ENCODE peak calls at places on chromosome 17, in six cellular contexts. X, T, C, Q, R and I are unnamed samples.

GRCh38 chr17:21475555-21475954 is 99.4 kb downstream of the KCNJ12 start:
- DNase-seq in R (no peak), X (no peak), C (no peak), Q (peak; percentile 25), T (no peak), I (no peak)

GRCh38 chr17:56098746-56099145 is 54.5 kb upstream of the ANKFN1 start:
- DNase-seq in X (no peak), C (no peak), T (no peak), Q (no peak), R (no peak), I (no peak)

GRCh38 chr17:61414141-61414935 is 14.7 kb downstream of the TBX2 start:
- DNase-seq in C (no peak), T (peak; percentile 32), Q (no peak), R (peak; percentile 38), X (peak; percentile 8), I (peak; percentile 49)

GRCh38 chr17:64736804-64737492 is 74.8 kb upstream of the SMURF2 start:
- DNase-seq in C (peak; percentile 37), R (no peak), X (no peak), Q (peak; percentile 76), T (no peak), I (peak; percentile 85)

GRCh38 chr17:42456223-42457106 is 2.2 kb upstream of the ATP6V0A1 start:
- DNase-seq in C (peak; percentile 48), Q (no peak), T (no peak), R (no peak), X (no peak), I (peak; percentile 90)

GRCh38 chr17:36673068-36673467 is 71.7 kb downstream of the MRM1 start:
- DNase-seq in T (no peak), C (no peak), R (no peak), Q (no peak), X (no peak), I (no peak)

GRCh38 chr17:79711715-79712305 is 18.9 kb upstream of the ENPP7 start:
- DNase-seq in T (no peak), C (no peak), R (no peak), Q (no peak), X (no peak), I (no peak)

GRCh38 chr17:3691539-3692166 is 4.3 kb downstream of the P2RX5 start:
- DNase-seq in Q (no peak), T (no peak), C (no peak), X (no peak), R (no peak), I (no peak)

GRCh38 chr17:82675476-82676245 is 22.8 kb downstream of the RAB40B start:
- DNase-seq in Q (no peak), R (no peak), C (no peak), T (no peak), X (no peak), I (no peak)

GRCh38 chr17:17987187-17987896 is 14.7 kb downstream of the DRC3 start:
- DNase-seq in T (no peak), X (no peak), R (no peak), Q (no peak), C (no peak), I (no peak)

GRCh38 chr17:36722121-36722902 is 120.9 kb downstream of the MRM1 start:
- DNase-seq in C (no peak), Q (peak; percentile 91), T (peak; percentile 23), X (no peak), R (peak; percentile 73), I (no peak)

GRCh38 chr17:55158439-55158838 is 106.3 kb upstream of the HLF start:
- DNase-seq in Q (no peak), X (no peak), C (no peak), T (no peak), R (no peak), I (peak; percentile 53)

GRCh38 chr17:50712641-50713296 is 5.1 kb upstream of the ANKRD40 start:
- DNase-seq in X (no peak), T (no peak), Q (no peak), R (no peak), C (no peak), I (no peak)

GRCh38 chr17:67528751-67529436 is 151.8 kb downstream of the PITPNC1 start:
- DNase-seq in C (peak; percentile 95), Q (no peak), T (peak; percentile 94), X (peak; percentile 37), R (peak; percentile 56), I (peak; percentile 71)

GRCh38 chr17:31369266-31369665 is 22.2 kb upstream of the RAB11FIP4 start:
- DNase-seq in T (no peak), C (no peak), Q (no peak), X (no peak), R (no peak), I (no peak)

GRCh38 chr17:6574689-6575595 is 18.6 kb upstream of the PITPNM3 start:
- DNase-seq in C (peak; percentile 86), T (no peak), Q (peak; percentile 55), X (no peak), R (no peak), I (peak; percentile 67)

GRCh38 chr17:58487589-58488427 is at the start of gene HSF5:
- DNase-seq in Q (peak; percentile 89), X (no peak), T (no peak), C (no peak), R (no peak), I (peak; percentile 16)

DNA sequence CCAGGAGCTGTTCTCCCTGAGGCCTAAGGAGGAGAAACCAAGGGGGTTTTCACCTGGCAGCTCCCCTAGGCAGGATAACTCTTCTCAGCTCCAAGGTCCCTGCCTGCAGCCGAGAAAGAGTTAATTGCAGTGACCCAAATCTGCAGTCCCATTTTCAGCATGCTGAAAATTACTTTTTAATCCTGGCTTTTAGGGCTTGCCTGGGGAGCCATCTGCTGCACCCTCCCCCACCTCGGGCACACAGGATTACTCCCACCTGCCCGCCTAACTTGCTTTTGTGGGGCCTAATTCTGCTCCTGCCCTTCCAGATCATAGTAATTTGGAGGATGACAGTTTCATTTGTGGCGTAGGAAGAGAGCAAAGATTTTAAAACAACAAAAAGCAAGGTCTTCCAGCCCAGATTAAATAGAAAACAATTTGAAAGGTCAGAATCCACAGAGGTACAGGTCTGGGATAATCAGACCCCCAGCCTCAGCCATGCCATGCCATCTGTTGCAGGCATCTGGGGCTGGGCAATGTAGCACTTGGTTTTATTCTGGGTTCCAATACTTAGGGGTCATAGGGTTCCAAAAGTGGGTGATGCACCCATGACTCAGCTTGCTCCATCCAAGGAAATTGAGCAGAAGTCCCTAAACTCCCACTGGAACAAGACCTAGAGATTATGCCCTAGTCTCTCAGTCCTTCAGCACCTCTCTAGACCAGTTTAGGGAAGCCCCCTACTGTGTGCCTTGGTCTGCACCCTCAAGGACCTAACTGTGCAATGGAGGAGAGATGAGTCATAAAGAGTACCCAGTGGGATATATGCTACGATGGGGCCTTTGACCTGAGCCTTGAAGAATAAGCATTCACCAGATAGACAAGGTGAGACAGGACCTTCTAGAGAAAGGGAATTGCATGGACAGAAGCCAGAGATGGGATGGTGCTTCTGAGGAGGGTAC is 64.5 kb upstream of the NLK start:
- DNase-seq in C (no peak), R (no peak), X (no peak), Q (no peak), T (no peak), I (no peak)
- TF ChIP-seq CTCF in C (no peak), R (no peak), X (no peak), Q (no peak), T (no peak), I (no peak)

GRCh38 chr17:76654408-76654807 is 10.9 kb upstream of the ST6GALNAC1 start:
- DNase-seq in Q (no peak), R (no peak), X (no peak), C (no peak), T (no peak), I (no peak)

GRCh38 chr17:76659928-76660614 is 16.5 kb upstream of the ST6GALNAC1 start:
- DNase-seq in Q (no peak), R (no peak), C (no peak), T (no peak), X (no peak), I (peak; percentile 49)

GRCh38 chr17:76658387-76658705 is 14.8 kb upstream of the ST6GALNAC1 start:
- DNase-seq in X (no peak), C (no peak), Q (no peak), T (no peak), R (no peak), I (no peak)

DNA sequence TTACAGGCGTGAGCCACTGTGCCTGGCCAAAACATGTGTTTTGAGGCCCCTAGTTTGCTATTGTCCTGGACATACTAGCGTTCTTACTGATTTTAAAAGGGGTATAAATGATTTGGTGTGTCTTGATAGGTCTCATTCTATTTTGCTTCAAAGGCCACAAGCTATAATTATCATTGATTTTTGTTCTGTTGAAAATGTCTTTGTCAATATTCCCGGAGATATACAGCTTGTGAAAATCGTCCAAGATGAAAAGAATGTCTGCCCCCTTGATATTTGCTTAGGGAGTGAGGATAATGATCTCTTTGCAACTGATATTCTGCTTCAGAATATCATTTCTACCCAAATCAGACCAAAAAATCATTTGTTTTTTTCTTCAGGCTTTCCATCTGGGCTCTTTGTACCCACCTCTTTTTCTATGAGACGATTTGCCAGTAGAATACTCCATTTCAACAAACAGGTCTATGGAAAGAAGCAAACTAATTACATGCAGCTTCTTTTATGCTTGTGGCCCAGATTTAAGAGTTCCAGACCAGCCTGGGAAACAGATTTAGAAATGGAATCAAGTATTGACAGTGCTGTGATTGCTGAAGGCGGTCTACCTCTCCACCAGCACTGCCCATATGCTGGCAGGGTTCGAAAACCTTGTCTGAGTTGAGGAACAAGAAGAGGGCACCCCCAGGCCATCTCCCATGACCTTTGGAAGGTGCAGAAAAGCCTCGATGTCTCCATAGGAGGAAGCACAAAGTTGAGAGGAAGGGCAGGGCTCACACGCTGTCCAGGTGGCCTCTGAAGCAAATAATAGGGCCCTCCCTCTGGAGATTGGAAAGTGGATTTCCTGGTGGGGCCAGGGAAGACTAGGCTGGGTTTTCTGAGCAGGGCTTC is 14.2 kb upstream of the ST6GALNAC1 start:
- DNase-seq in C (no peak), X (no peak), R (no peak), Q (no peak), T (no peak), I (no peak)
- H3K4me3 ChIP-seq in C (no peak overlapping the region), X (no peak overlapping the region), R (no peak overlapping the region), Q (no peak overlapping the region), T (no peak overlapping the region), I (no peak overlapping the region)

GRCh38 chr17:7836596-7837374 is 2.8 kb downstream of the KDM6B start:
- DNase-seq in C (peak; percentile 98), R (peak; percentile 95), Q (no peak), X (peak; percentile 59), T (peak; percentile 99), I (peak; percentile 100)
- TF ChIP-seq CTCF in C (no peak), R (no peak), Q (no peak), X (no peak), T (no peak), I (no peak)

GRCh38 chr17:48601528-48602430 is 3.0 kb downstream of the HOXB6 start:
- DNase-seq in X (no peak), C (no peak), T (no peak), Q (no peak), R (no peak), I (no peak)

GRCh38 chr17:48598727-48599126 is 5.1 kb upstream of the HOXB5 start:
- DNase-seq in C (no peak), X (no peak), Q (no peak), T (no peak), R (no peak), I (no peak)

GRCh38 chr17:48599373-48599772 is 5.4 kb downstream of the HOXB6 start:
- DNase-seq in C (no peak), R (no peak), X (no peak), T (no peak), Q (no peak), I (no peak)

GRCh38 chr17:48600244-48601098 is 4.3 kb downstream of the HOXB6 start:
- DNase-seq in X (no peak), Q (no peak), C (no peak), R (no peak), T (no peak), I (no peak)

DNA sequence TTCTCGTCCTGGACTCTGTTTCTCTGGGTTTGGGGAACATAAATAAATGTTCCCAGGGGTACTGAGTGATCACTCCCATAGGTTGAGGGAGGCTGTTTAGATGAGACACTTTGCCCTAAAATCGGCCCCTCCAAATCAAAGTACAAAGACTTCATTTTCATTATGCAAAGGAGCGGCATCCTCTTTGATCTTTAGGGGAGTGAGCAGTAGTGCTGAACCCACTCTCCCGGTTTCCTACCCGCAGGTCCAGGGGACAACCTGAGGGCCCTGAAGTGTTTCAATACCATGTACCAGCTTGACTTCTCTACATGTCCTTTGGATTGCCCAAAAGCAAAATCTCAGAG is 3.6 kb downstream of the HOXB6 start:
- DNase-seq in T (no peak), R (no peak), X (no peak), Q (no peak), C (no peak), I (no peak)
- H3K4me3 ChIP-seq in T (no peak overlapping the region), R (no peak overlapping the region), X (no peak overlapping the region), Q (no peak overlapping the region), C (no peak overlapping the region), I (no peak overlapping the region)